ENCODE peak calls at places on chromosomes 3 and 15, in five cellular contexts. K is posterior cingulate gyrus, J is occipital lobe, Z is putamen, N is lower leg skin. I is an unnamed sample.

GRCh38 chr3:61414456-61414855 is 146.9 kb upstream of the PTPRG start:
- DNase-seq in K (no peak), J (no peak), Z (no peak), N (no peak), I (no peak)

GRCh38 chr15:55532944-55533343 is 24.9 kb upstream of the DNAAF4 start:
- DNase-seq in K (no peak), J (no peak), Z (no peak), N (no peak), I (no peak)

GRCh38 chr3:58025824-58026579 is 17.8 kb downstream of the FLNB start:
- DNase-seq in K (no peak), J (no peak), Z (no peak), N (no peak), I (no peak)

GRCh38 chr3:159159546-159159945 is 357.7 kb downstream of the MFSD1 start:
- DNase-seq in K (no peak), J (no peak), Z (no peak), N (no peak), I (no peak)

GRCh38 chr3:47664519-47664918 is 85.9 kb upstream of the CSPG5 start:
- DNase-seq in K (no peak), J (no peak), Z (no peak), N (no peak), I (peak)

GRCh38 chr15:101156509-101157159 is 95.2 kb downstream of the CHSY1 start:
- DNase-seq in K (no peak), J (no peak), Z (no peak), N (no peak), I (no peak)

GRCh38 chr15:88022711-88023110 is 233.8 kb downstream of the NTRK3 start:
- DNase-seq in K (no peak), J (no peak), Z (no peak), N (no peak), I (no peak)

GRCh38 chr3:194250104-194251002 is 100.8 kb downstream of the CPN2 start:
- DNase-seq in K (no peak), J (no peak), Z (no peak), N (peak), I (no peak)

GRCh38 chr3:123535580-123535979 is 49.3 kb downstream of the HACD2 start:
- DNase-seq in K (no peak), J (no peak), Z (no peak), N (no peak), I (no peak)

GRCh38 chr15:77856718-77857346 is 220.7 kb downstream of the TBC1D2B start:
- DNase-seq in K (no peak), J (no peak), Z (no peak), N (peak), I (no peak)

GRCh38 chr3:117433439-117433838 is 723.9 kb downstream of the TUSC7 start:
- DNase-seq in K (no peak), J (no peak), Z (no peak), N (no peak), I (no peak)